ENCODE peak calls at places on chromosomes 7 and 10, in five cellular contexts. V, H, W, R and J are unnamed samples.
A peak's percentile ranks its signal among the peaks of the same experiment; 100 is the strongest.

GRCh38 chr7:46015107-46015868 is 94.2 kb upstream of the IGFBP3 start:
- DNase-seq in H (no peak), W (peak; percentile 9), V (peak; percentile 98), R (peak; percentile 70), J (no peak)

GRCh38 chr10:16967000-16967865 is 150.0 kb upstream of the RSU1 start:
- DNase-seq in V (no peak), H (no peak), R (no peak), W (no peak), J (peak; percentile 29)

GRCh38 chr7:158617737-158618128 is 30.1 kb upstream of the PTPRN2 start:
- DNase-seq in H (no peak), R (no peak), W (no peak), V (no peak), J (no peak)

GRCh38 chr10:44399478-44400451 is 14.9 kb upstream of the CXCL12 start:
- DNase-seq in V (no peak), H (no peak), W (no peak), R (no peak), J (no peak)

GRCh38 chr10:118374404-118374803 is 32.3 kb upstream of the FAM204A start:
- DNase-seq in W (no peak), H (no peak), V (no peak), R (no peak), J (no peak)

GRCh38 chr7:1710936-1711335 is 40.9 kb downstream of the ELFN1 start:
- DNase-seq in R (no peak), H (no peak), V (no peak), W (no peak), J (no peak)

GRCh38 chr7:107993879-107994278 is 9.1 kb downstream of the LAMB1 start:
- DNase-seq in R (no peak), H (no peak), W (no peak), V (no peak), J (no peak)

GRCh38 chr10:124614003-124614659 is 130.0 kb downstream of the FAM53B start:
- DNase-seq in H (no peak), W (no peak), V (no peak), R (no peak), J (no peak)

GRCh38 chr7:141012696-141013344 is 1.9 kb downstream of the MRPS33 start:
- DNase-seq in H (no peak), R (no peak), W (no peak), V (no peak), J (no peak)